ENCODE peak calls at places on chromosomes 6 and 20, in eight cellular contexts. A is mucosa of gallbladder, S is glutamatergic neuron, U is MCF 10A, P is gastrocnemius medialis, B is NCI-H1092 treated with DMSO at 0.1 percent for 48 hours, Q is RPMI8226, R is foreskin fibroblast. J is an unnamed sample.

GRCh38 chr6:125714431-125715090 is 34.9 kb upstream of the HEY2 start:
- DNase-seq in Q (peak), U (no peak), B (no peak), S (no peak), A (no peak), P (no peak), R (no peak), J (no peak)

GRCh38 chr6:36769161-36769675 is 70.0 kb downstream of the CPNE5 start:
- DNase-seq in B (no peak), U (peak), Q (no peak), A (no peak), P (peak), R (peak), S (no peak), J (no peak)

GRCh38 chr6:90131614-90132423 is 164.8 kb downstream of the BACH2 start:
- DNase-seq in U (no peak), P (peak), A (no peak), R (peak), S (no peak), Q (no peak), B (no peak), J (no peak)

GRCh38 chr20:47276251-47276650 is 80.2 kb downstream of the ZMYND8 start:
- DNase-seq in P (no peak), A (no peak), Q (no peak), S (no peak), U (no peak), R (no peak), B (no peak), J (no peak)

GRCh38 chr20:41340327-41341055 is at the start of gene LPIN3:
- DNase-seq in A (peak), B (no peak), Q (peak), S (peak), P (peak), U (peak), R (peak), J (no peak)

GRCh38 chr6:42942444-42942843 is 13.2 kb downstream of the CNPY3 start:
- DNase-seq in A (no peak), B (no peak), Q (no peak), P (no peak), R (no peak), U (no peak), S (no peak), J (no peak)

GRCh38 chr20:44247131-44247571 is at the start of gene GDAP1L1:
- DNase-seq in S (peak), R (no peak), U (no peak), A (no peak), B (peak), P (no peak), Q (no peak), J (no peak)

GRCh38 chr6:87832025-87832825 is 130.2 kb upstream of the AKIRIN2 start:
- DNase-seq in S (no peak), U (peak), Q (peak), A (no peak), P (no peak), R (peak), B (peak), J (no peak)

GRCh38 chr6:97586344-97586743 is 303.3 kb upstream of the MMS22L start:
- DNase-seq in B (no peak), S (no peak), A (no peak), Q (no peak), P (no peak), U (peak), R (no peak), J (no peak)

GRCh38 chr6:112311950-112312547 is 35.1 kb upstream of the RFPL4B start:
- DNase-seq in P (no peak), R (no peak), U (peak), B (peak), Q (peak), A (no peak), S (no peak), J (no peak)

GRCh38 chr20:57317316-57317788 is 12.3 kb upstream of the SPO11 start:
- DNase-seq in S (no peak), B (no peak), R (no peak), A (no peak), Q (no peak), U (no peak), P (no peak), J (no peak)

GRCh38 chr20:1328680-1329330 is at the start of gene SDCBP2:
- DNase-seq in U (peak), A (peak), B (no peak), P (no peak), S (no peak), Q (no peak), R (no peak), J (no peak)

GRCh38 chr6:34904990-34905613 is 16.0 kb downstream of the ANKS1A start:
- DNase-seq in B (no peak), R (no peak), P (no peak), U (no peak), Q (no peak), A (no peak), S (no peak), J (no peak)

GRCh38 chr6:122569372-122569771 is 40.8 kb upstream of the PKIB start:
- DNase-seq in U (no peak), Q (no peak), R (no peak), P (no peak), B (no peak), S (no peak), A (no peak), J (no peak)

GRCh38 chr6:11769244-11769643 is 9.4 kb downstream of the ADTRP start:
- DNase-seq in B (no peak), Q (no peak), U (peak), A (no peak), P (no peak), R (no peak), S (no peak), J (no peak)